ENCODE peak calls at places on chromosomes 5 and 9, in four cellular contexts. Z, N, C and V are unnamed samples.

GRCh38 chr9:5543875-5544702 is 33.8 kb downstream of the PDCD1LG2 start:
- DNase-seq in Z (no peak), N (no peak), C (no peak), V (no peak)

GRCh38 chr5:172450453-172450852 is 3.9 kb downstream of the SH3PXD2B start:
- DNase-seq in Z (no peak), N (no peak), C (no peak), V (no peak)

GRCh38 chr5:158876263-158876942 is 223.3 kb downstream of the EBF1 start:
- DNase-seq in Z (no peak), N (no peak), C (no peak), V (no peak)

GRCh38 chr5:54701179-54701578 is 183.6 kb downstream of the SNX18 start:
- DNase-seq in Z (peak; percentile 75), N (no peak), C (peak; percentile 94), V (peak; percentile 61)

GRCh38 chr9:89779416-89779815 is 174.6 kb downstream of the GADD45G start:
- DNase-seq in Z (no peak), N (no peak), C (no peak), V (no peak)

GRCh38 chr5:50655810-50656205 is 10.6 kb upstream of the PARP8 start:
- DNase-seq in Z (no peak), N (no peak), C (peak; percentile 6), V (no peak)

GRCh38 chr9:111957856-111958631 is 61.4 kb downstream of the UGCG start:
- DNase-seq in Z (peak; percentile 14), N (no peak), C (peak; percentile 88), V (no peak)

GRCh38 chr9:3992924-3993323 is 306.9 kb downstream of the GLIS3 start:
- DNase-seq in Z (no peak), N (no peak), C (no peak), V (no peak)

GRCh38 chr9:12882430-12882829 is 107.6 kb downstream of the LURAP1L start:
- DNase-seq in Z (no peak), N (no peak), C (no peak), V (no peak)

GRCh38 chr5:177134653-177135225 is 1.2 kb downstream of the NSD1 start:
- DNase-seq in Z (no peak), N (no peak), C (peak; percentile 14), V (no peak)

GRCh38 chr5:326109-326508 is 4.6 kb downstream of the AHRR start:
- DNase-seq in Z (no peak), N (no peak), C (no peak), V (no peak)

GRCh38 chr5:33231935-33232334 is 208.8 kb upstream of the TARS1 start:
- DNase-seq in Z (no peak), N (no peak), C (no peak), V (no peak)

GRCh38 chr5:218457-219289 is 553 bp downstream of the SDHA start:
- DNase-seq in Z (no peak), N (peak; percentile 60), C (peak; percentile 32), V (peak; percentile 62)

GRCh38 chr5:57035955-57036354 is 84.0 kb upstream of the MIER3 start:
- DNase-seq in Z (no peak), N (no peak), C (no peak), V (no peak)

GRCh38 chr9:72338631-72339030 is 26.4 kb downstream of the ZFAND5 start:
- DNase-seq in Z (no peak), N (no peak), C (no peak), V (no peak)

GRCh38 chr9:114060711-114061110 is 17.4 kb downstream of the AMBP start:
- DNase-seq in Z (no peak), N (no peak), C (no peak), V (no peak)

GRCh38 chr9:105038057-105038456 is 110.1 kb upstream of the ABCA1 start:
- DNase-seq in Z (no peak), N (no peak), C (peak; percentile 39), V (no peak)

GRCh38 chr9:134858051-134858841 is 22.4 kb upstream of the FCN2 start:
- DNase-seq in Z (no peak), N (no peak), C (peak; percentile 50), V (no peak)

GRCh38 chr9:137176302-137177182 is 4.7 kb upstream of the TMEM210 start:
- DNase-seq in Z (no peak), N (no peak), C (peak; percentile 53), V (no peak)

GRCh38 chr5:163459465-163459887 is 426 bp downstream of the NUDCD2 start:
- DNase-seq in Z (no peak), N (no peak), C (no peak), V (no peak)

GRCh38 chr9:93108301-93109041 is 12.5 kb downstream of the CARD19 start:
- DNase-seq in Z (peak; percentile 2), N (no peak), C (no peak), V (peak; percentile 46)

GRCh38 chr5:83721878-83722779 is 1.5 kb upstream of the HAPLN1 start:
- DNase-seq in Z (peak; percentile 9), N (peak; percentile 46), C (peak; percentile 73), V (peak; percentile 59)

GRCh38 chr5:110544603-110545002 is 181.9 kb downstream of the TMEM232 start:
- DNase-seq in Z (no peak), N (no peak), C (peak; percentile 32), V (no peak)

GRCh38 chr5:178083942-178084341 is 29.4 kb upstream of the N4BP3 start:
- DNase-seq in Z (no peak), N (no peak), C (peak; percentile 73), V (no peak)

GRCh38 chr5:124746252-124746915 is at the start of gene ZNF608:
- DNase-seq in Z (no peak), N (no peak), C (peak; percentile 50), V (no peak)

GRCh38 chr5:179455320-179455719 is 95.0 kb upstream of the RUFY1 start:
- DNase-seq in Z (no peak), N (no peak), C (no peak), V (no peak)

GRCh38 chr5:128241071-128241695 is 157.6 kb downstream of the SLC12A2 start:
- DNase-seq in Z (no peak), N (no peak), C (no peak), V (no peak)

GRCh38 chr5:138752341-138752950 is 779 bp upstream of the CTNNA1 start:
- DNase-seq in Z (no peak), N (no peak), C (peak; percentile 37), V (no peak)

GRCh38 chr9:120563044-120563443 is 16.9 kb downstream of the CDK5RAP2 start:
- DNase-seq in Z (no peak), N (peak; percentile 33), C (no peak), V (no peak)

GRCh38 chr5:82100303-82101077 is 128.7 kb downstream of the ATG10 start:
- DNase-seq in Z (no peak), N (no peak), C (peak; percentile 3), V (no peak)

GRCh38 chr9:16732546-16732945 is 137.9 kb downstream of the BNC2 start:
- DNase-seq in Z (no peak), N (no peak), C (no peak), V (no peak)

GRCh38 chr5:138141734-138142133 is 2.5 kb upstream of the NME5 start:
- DNase-seq in Z (no peak), N (no peak), C (no peak), V (no peak)

GRCh38 chr5:143106175-143106574 is 297.3 kb downstream of the NR3C1 start:
- DNase-seq in Z (no peak), N (peak; percentile 20), C (peak; percentile 52), V (no peak)

DNA sequence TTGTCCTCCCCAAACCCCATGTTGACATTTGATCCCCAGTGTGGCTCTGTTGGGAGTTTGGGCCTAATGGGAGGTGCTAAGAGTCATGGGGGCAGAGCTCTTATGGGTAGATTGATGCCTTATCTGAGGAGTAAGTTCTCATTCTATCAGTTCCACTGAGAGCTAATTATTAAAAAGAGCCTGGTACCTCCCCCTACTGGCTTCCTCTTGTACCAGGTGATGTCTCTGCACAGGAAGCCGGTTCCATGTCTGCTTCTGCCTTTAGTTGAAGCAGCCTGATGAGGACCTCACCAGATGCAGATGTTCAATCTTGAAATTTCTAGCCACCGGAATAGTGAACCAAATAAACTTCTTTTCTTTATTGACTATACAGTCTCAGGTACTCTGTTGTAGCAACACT is 10.8 kb downstream of the GABRB2 start:
- DNase-seq in Z (no peak), N (no peak), C (no peak), V (no peak)
- TF ChIP-seq CTCF in Z (no peak), N (no peak), C (no peak), V (no peak)

DNA sequence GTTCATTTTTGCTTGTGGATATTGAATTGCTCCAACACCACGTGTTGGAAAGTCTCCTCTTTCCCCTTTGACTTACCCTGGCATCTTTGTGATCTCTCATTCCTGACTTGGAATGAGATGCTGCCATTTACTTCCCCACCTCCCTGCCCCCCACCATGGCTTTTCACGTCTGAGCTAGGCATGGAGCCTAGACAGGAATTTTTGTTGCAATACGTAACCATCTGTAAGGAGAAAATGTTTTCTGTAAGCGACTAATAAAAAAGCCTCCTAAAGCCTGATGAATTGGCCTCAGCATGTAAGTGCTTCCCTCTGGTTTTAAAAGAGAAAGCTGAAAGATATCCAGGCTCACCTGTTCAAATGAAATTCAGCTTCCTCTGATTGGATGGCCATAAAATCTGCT is 200.0 kb downstream of the NSG2 start:
- DNase-seq in Z (no peak), N (no peak), C (no peak), V (no peak)
- H3K27ac ChIP-seq in Z (no peak overlapping the region), N (no peak overlapping the region), C (no peak overlapping the region), V (no peak overlapping the region)

GRCh38 chr9:128556276-128556675 is 3.9 kb downstream of the SPTAN1 start:
- DNase-seq in Z (no peak), N (no peak), C (peak; percentile 62), V (no peak)

GRCh38 chr9:128558431-128559310 is 6.3 kb downstream of the SPTAN1 start:
- DNase-seq in Z (peak; percentile 59), N (peak; percentile 79), C (peak; percentile 76), V (peak; percentile 74)

GRCh38 chr9:128555180-128555721 is 2.9 kb downstream of the SPTAN1 start:
- DNase-seq in Z (no peak), N (no peak), C (peak; percentile 82), V (no peak)

GRCh38 chr9:128554155-128554862 is 1.9 kb downstream of the SPTAN1 start:
- DNase-seq in Z (no peak), N (peak; percentile 20), C (peak; percentile 81), V (peak; percentile 52)

DNA sequence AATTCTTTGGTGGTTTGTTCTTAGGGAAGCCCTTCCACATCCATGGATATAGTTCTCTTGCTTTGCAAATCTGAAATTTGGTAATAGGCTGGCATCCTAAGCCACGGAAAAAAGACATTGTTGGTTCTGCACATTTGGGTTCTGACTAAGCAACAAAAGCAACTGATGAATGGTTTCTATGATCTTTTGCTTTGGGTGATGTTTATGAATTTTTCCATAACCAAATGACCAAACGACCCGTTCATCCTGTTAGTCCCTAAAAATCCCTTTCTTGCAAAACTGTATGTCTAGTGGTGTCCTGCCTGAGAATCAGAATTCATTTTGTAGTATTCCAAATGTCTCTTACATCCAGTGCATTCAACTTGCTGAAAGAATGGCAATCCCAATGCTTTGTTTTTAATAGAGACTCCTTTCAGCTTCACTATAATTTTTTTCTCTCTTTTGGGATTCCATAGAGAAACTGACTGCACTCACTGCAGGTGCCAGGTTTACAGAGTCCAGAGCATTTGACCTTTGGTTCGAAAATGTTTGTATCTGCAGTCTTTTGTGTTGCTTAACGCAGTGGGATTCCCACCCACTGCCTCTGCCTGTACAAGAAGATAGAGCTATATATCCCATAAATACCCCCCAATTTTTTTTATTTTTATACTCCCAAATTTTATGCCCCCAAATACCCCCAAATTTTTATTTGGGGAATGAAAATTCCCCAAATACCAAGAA is 4.7 kb downstream of the SPTAN1 start:
- DNase-seq in Z (no peak), N (no peak), C (no peak), V (no peak)
- H3K4me1 ChIP-seq in Z (peaks cover 63% of the 10 kb centered on the region), N (peaks cover 69% of the 10 kb centered on the region), C (peaks cover 55% of the 10 kb centered on the region), V (peaks cover 79% of the 10 kb centered on the region)

GRCh38 chr5:114790403-114790792 is 379.3 kb downstream of the TRIM36 start:
- DNase-seq in Z (no peak), N (no peak), C (no peak), V (no peak)

GRCh38 chr5:114789773-114790402 is 379.8 kb downstream of the TRIM36 start:
- DNase-seq in Z (no peak), N (no peak), C (peak; percentile 51), V (no peak)
- TF ChIP-seq CTCF in Z (no peak), N (peak; percentile 27), C (peak; percentile 65), V (peak; percentile 36)

GRCh38 chr9:125142560-125143376 is 560 bp downstream of the SCAI start:
- DNase-seq in Z (no peak), N (peak; percentile 19), C (no peak), V (no peak)
- H3K27ac ChIP-seq in Z (no peak overlapping the region), N (peak overlapping the region; percentile 66), C (no peak overlapping the region), V (peak overlapping the region; percentile 53)